ENCODE peak calls at places on chromosomes 16 and 17, in five cellular contexts. X is HCT116; V is WERI-Rb-1; G is RWPE1; H is CD4-positive, CD25-positive, alpha-beta regulatory T cell. A is an unnamed sample.

GRCh38 chr17:79732804-79733691 is 2.3 kb downstream of the ENPP7 start:
- DNase-seq in X (no peak), G (no peak), V (no peak), H (peak), A (no peak)

GRCh38 chr17:36092228-36092627 is 2.3 kb upstream of the CCL3 start:
- DNase-seq in G (no peak), V (no peak), H (peak), X (no peak), A (no peak)

GRCh38 chr17:45440161-45440859 is 7.6 kb upstream of the ARHGAP27 start:
- DNase-seq in H (no peak), V (no peak), G (peak), X (no peak), A (peak)

GRCh38 chr17:82374626-82375331 is 3.2 kb downstream of the UTS2R start:
- DNase-seq in V (no peak), G (no peak), H (no peak), X (no peak), A (no peak)

GRCh38 chr17:65703891-65704290 is 142.4 kb upstream of the AXIN2 start:
- DNase-seq in H (no peak), X (no peak), V (peak), G (no peak), A (no peak)

GRCh38 chr17:74117999-74118421 is 85.5 kb upstream of the RPL38 start:
- DNase-seq in G (no peak), V (peak), H (no peak), X (no peak), A (no peak)

GRCh38 chr16:82641336-82641984 is 14.7 kb downstream of the CDH13 start:
- DNase-seq in X (no peak), H (peak), G (no peak), V (no peak), A (no peak)

GRCh38 chr16:81730090-81731051 is 48.7 kb upstream of the PLCG2 start:
- DNase-seq in H (peak), V (peak), G (peak), X (peak), A (no peak)

GRCh38 chr16:53600076-53600475 is 97.1 kb upstream of the AKTIP start:
- DNase-seq in V (no peak), H (no peak), G (no peak), X (no peak), A (no peak)

GRCh38 chr17:21279582-21279981 is 4.9 kb upstream of the MAP2K3 start:
- DNase-seq in V (no peak), H (no peak), G (no peak), X (no peak), A (no peak)

GRCh38 chr16:31228206-31228605 is 11.3 kb upstream of the PYDC1 start:
- DNase-seq in H (no peak), V (no peak), G (no peak), X (no peak), A (no peak)

GRCh38 chr17:49787932-49788442 is 494 bp upstream of the KAT7 start:
- DNase-seq in G (no peak), H (no peak), X (no peak), V (no peak), A (no peak)

GRCh38 chr17:75722076-75722475 is 817 bp downstream of the ITGB4 start:
- DNase-seq in V (no peak), X (no peak), H (no peak), G (no peak), A (no peak)

GRCh38 chr16:29982560-29983419 is 9.1 kb downstream of the TAOK2 start:
- DNase-seq in X (no peak), V (no peak), H (no peak), G (no peak), A (no peak)

GRCh38 chr16:51705142-51705541 is 554.1 kb upstream of the SALL1 start:
- DNase-seq in V (no peak), H (no peak), X (no peak), G (no peak), A (no peak)

DNA sequence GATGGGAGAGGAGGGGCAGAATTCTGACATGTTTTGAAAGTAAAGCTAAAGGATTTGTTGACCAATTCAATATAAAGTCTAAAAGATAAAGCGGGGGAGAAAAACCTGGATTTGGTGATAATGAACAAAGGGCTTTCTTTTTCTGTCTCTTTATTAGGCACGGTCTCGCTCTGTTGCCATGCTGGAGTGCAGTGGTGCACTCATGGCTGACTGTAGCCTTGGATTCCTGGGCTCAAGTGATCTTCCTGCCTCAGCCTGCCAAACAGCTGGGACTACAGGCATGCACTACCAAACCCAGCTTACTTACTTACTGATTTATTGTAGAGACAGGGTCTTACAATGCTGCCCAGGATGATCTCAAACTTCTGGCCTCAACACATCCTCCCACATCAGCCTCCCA is 7.5 kb downstream of the CDR2 start:
- DNase-seq in H (no peak), G (no peak), V (no peak), X (no peak), A (no peak)
- H3K27ac ChIP-seq in H (no peak), G (no peak), V (no peak), X (no peak), A (peak)

DNA sequence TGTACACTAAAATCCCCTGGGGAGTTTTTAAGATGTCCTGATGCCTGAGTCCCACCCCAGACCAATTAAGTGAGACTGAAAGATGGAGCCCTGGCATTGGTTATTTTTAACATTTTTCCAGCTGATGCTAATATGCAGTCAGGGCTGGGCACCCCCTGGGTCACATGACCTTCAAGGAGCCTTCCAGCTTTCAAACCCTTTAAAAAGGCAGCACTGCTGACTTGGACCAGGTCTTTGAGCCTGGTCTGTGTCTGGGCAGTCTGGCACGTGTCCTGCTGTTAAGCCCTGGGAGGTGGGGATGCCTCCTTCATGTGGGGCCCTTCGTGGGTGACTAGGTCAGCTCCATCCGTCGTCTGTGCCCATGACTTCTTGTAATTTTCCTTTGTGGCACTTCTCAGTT is 202.6 kb downstream of the CCDC182 start:
- DNase-seq in X (no peak), G (no peak), V (no peak), H (no peak), A (no peak)
- H3K27ac ChIP-seq in X (no peak), G (no peak), V (peak), H (no peak), A (no peak)

DNA sequence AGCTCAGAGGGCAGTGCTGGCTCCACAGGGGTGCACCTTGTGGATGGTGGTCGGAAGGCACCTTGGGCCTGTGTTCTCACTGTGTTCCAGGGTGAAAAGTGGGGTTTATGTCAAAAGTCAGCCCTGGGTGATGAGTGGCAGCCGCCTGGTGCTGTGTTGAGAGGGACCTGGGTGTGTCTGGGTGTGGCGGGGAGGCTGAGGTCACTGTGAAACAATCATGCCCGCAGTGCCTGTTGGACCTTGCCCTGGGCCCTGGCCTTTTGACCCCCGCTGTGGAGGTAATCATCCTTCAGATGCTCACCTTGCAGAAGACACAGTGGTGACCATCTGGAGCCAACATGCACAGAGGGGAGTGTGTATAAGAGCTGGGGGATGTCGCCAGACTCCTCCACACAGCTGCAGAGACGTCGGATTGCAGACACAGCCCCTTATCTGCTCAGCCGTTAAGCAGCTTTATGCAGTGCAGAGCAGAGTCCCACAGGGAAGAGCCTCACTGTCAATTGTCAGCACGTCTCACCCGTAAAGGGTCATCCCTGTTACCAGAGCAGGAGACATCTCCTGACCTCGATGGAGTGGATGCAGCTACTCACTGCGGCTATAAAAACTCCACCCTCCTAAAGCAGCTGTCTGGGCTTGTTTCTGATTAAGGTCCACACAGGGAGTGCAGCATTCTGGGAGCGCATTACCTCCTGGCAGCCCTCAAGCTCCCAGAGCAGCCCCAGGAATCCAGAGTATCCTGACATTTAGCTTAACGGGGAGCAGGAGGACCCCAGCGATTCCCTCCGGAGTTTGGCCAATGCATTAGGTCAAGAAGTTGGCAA is 100.3 kb upstream of the ZNF469 start:
- DNase-seq in G (peak), X (no peak), H (no peak), V (peak), A (no peak)
- H3K27ac ChIP-seq in G (peak), X (no peak), H (no peak), V (peak), A (no peak)

DNA sequence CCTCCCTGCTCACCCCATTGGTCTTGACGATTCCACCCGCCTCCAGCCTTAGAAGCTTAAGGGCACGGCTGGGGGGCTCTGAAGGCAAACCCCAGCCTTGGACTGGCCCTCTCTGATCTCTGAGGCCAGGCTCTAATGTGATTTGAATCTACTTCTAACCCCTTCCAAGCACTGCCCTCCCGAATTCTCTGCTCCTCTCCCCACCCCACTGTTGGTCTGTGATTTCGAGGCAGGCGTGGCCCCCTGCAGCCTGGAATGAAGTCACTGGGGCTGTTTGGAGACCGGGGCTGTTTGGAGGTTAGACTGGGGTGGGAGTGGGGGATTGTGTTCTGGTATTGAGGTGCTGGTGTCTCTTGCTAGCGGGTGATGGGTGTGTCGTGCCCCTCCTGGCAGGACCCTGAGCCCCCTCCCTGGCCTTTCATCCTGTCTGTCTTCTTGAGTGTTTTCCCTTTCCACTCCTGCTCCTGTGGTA is 2.2 kb downstream of the GRB7 start:
- DNase-seq in H (no peak), V (no peak), X (no peak), G (peak), A (no peak)
- H3K27ac ChIP-seq in H (no peak), V (no peak), X (peak), G (peak), A (peak)

GRCh38 chr17:8673621-8674020 is 43.1 kb upstream of the MYH10 start:
- DNase-seq in H (no peak), G (no peak), X (no peak), V (no peak), A (no peak)
- H3K27ac ChIP-seq in H (no peak), G (no peak), X (no peak), V (no peak), A (no peak)

DNA sequence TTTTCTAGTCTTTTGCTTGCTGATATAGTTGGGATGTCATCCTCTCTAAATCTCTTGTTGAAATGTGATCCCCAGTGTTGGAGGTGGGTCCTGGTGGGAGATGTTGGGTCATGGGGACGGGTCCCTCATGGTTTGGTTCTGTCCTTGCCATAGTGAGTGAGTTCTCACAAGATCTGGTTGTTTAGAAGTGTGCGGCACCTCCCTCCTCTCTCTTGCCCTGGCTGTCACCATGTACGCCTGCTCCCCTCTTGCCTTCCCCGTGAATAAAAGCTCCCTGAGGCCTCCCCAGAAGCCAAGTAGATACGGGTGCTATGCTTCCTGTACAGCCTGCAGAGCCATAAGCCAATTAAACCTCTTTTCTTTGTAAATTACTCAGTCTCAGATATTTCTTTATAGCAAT is 15.2 kb downstream of the IL4R start:
- DNase-seq in X (no peak), G (no peak), V (no peak), H (no peak), A (no peak)
- H3K27ac ChIP-seq in X (no peak), G (peak), V (peak), H (peak), A (peak)

GRCh38 chr16:2156849-2157224 is 1.3 kb downstream of the TRAF7 start:
- DNase-seq in X (no peak), G (no peak), H (no peak), V (no peak), A (no peak)

GRCh38 chr16:2156025-2156848 is 655 bp downstream of the TRAF7 start:
- DNase-seq in V (no peak), X (no peak), H (peak), G (no peak), A (no peak)

GRCh38 chr16:2159052-2159838 is 3.7 kb downstream of the TRAF7 start:
- DNase-seq in H (no peak), V (no peak), G (no peak), X (no peak), A (no peak)

GRCh38 chr16:2158262-2158638 is 2.7 kb downstream of the TRAF7 start:
- DNase-seq in H (no peak), X (no peak), G (no peak), V (no peak), A (no peak)

GRCh38 chr16:2157480-2158261 is 2.1 kb downstream of the TRAF7 start:
- DNase-seq in X (no peak), H (no peak), G (no peak), V (no peak), A (no peak)
- H3K27ac ChIP-seq in X (peak), H (no peak), G (peak), V (no peak), A (no peak)

DNA sequence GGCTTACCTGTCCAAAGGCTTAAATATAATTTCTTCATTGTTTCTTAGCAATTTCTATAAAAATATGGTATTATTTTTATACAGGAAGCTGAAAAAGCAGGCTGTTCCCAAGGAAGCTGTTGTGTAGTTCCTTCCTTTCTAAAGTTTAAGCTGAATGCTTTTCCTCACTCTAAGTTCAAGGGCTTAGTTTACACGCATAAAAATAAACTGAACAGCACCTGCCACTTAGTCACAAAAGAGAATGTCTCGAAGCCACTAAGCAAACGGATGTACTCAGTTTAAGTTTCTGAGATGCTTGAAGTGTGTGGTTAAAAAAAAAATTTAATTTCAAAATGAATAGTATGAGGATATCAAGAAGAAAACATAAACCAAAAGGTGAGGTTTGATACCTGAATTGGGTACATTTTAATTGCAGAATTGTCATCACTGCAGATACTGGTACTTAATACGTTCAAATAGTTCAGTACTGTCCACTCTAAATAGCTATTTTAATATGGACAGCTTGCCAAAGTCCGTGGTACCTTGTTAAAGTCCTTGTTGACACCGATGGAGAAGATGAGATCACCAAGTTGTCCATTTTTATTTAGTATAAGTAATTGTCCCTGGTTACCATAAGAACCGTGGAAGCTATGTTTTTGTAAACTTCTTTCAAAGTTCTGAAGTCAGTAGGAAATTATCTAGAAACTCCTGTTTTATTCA is 38.1 kb downstream of the MRTFB start:
- DNase-seq in H (peak), X (no peak), G (no peak), V (no peak), A (no peak)
- H3K27ac ChIP-seq in H (no peak), X (no peak), G (no peak), V (no peak), A (no peak)

GRCh38 chr16:57866529-57866918 is 64.2 kb upstream of the KIFC3 start:
- DNase-seq in X (no peak), G (no peak), V (no peak), H (no peak), A (no peak)

GRCh38 chr16:57863434-57864160 is 61.3 kb upstream of the KIFC3 start:
- DNase-seq in H (no peak), V (peak), G (peak), X (peak), A (no peak)

GRCh38 chr16:57865746-57866528 is 63.6 kb upstream of the KIFC3 start:
- DNase-seq in X (no peak), V (no peak), G (peak), H (no peak), A (peak)

GRCh38 chr16:57868913-57869520 is 66.7 kb upstream of the KIFC3 start:
- DNase-seq in X (no peak), V (no peak), G (no peak), H (no peak), A (no peak)

DNA sequence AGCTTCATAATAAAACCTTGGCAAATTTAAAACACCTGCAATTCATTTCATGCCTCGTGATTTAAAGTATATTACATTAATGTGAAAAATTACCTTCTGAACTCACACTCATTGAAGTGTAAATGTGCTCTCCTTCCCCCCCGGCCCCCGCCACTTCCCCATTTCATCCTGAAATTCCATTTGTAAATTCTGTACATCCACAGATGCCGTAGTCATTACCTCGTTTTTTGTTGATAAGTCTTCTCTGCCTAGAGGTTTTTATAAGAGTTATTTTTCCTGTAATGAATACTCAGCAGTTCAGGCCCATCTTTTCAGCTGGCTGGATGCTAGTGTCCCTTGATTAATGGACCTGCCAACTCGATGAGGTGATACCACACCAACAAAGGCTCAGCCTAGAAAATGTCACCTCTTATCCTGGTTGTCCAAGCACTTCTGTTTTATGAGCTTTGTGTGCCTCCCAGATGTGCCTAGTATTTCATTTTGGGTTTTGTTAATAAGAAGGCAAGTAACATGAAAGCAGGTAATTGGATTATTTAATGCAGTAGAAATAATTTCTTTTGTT is 64.8 kb upstream of the KIFC3 start:
- DNase-seq in G (no peak), V (no peak), H (no peak), X (no peak), A (no peak)
- H3K27ac ChIP-seq in G (peak), V (no peak), H (no peak), X (no peak), A (peak)